ENCODE peak calls at places on chromosomes 13 and 19, in nine cellular contexts. Y is cardiac fibroblast; S is activated B cell treated with CpG ODN at 0.5 μM for 24 hours; M is ascending aorta; D is thoracic aorta; V is CD8-positive, alpha-beta T cell; Q is fibroblast of the aortic adventitia; I is endodermal cell; W is colonic mucosa. G is an unnamed sample.

GRCh38 chr13:99326012-99326411 is 18.8 kb upstream of the GPR183 start:
- DNase-seq in W (no peak), S (no peak), V (no peak), I (no peak), D (no peak), M (no peak), Q (no peak), Y (no peak), G (no peak)

GRCh38 chr19:47156861-47157454 is 26.3 kb downstream of the SAE1 start:
- DNase-seq in I (no peak), W (no peak), Y (peak; percentile 11), M (no peak), Q (no peak), S (no peak), V (peak; percentile 30), D (no peak), G (no peak)

GRCh38 chr19:47093254-47093653 is 20.3 kb downstream of the ZC3H4 start:
- DNase-seq in S (no peak), I (no peak), W (no peak), M (no peak), Q (no peak), D (no peak), Y (no peak), V (no peak), G (no peak)

GRCh38 chr19:35248310-35249145 is at the start of gene LSR:
- DNase-seq in Y (no peak), W (peak; percentile 92), Q (no peak), S (peak; percentile 69), I (peak; percentile 97), M (no peak), D (no peak), V (peak; percentile 84), G (peak; percentile 30)

GRCh38 chr13:112066624-112067004 is 335 bp upstream of the SOX1 start:
- DNase-seq in D (no peak), S (no peak), I (peak; percentile 90), Y (peak; percentile 27), V (peak; percentile 63), Q (no peak), W (peak; percentile 60), M (no peak), G (peak; percentile 38)

GRCh38 chr19:41296323-41296935 is 13.5 kb upstream of the CCDC97 start:
- DNase-seq in S (no peak), D (no peak), Q (no peak), W (no peak), Y (no peak), I (no peak), V (no peak), M (no peak), G (no peak)

GRCh38 chr13:113654591-113655357 is 3.2 kb downstream of the ATP4B start:
- DNase-seq in Q (no peak), D (no peak), V (peak; percentile 4), Y (no peak), S (no peak), I (no peak), M (no peak), W (no peak), G (peak; percentile 11)

GRCh38 chr13:95564948-95565347 is 12.4 kb downstream of the CLDN10 start:
- DNase-seq in W (no peak), D (no peak), M (no peak), S (no peak), Y (peak; percentile 82), Q (peak; percentile 91), V (no peak), I (no peak), G (no peak)

GRCh38 chr19:55340784-55341147 is 1.1 kb downstream of the KMT5C start:
- DNase-seq in M (no peak), D (no peak), Q (no peak), S (no peak), V (peak; percentile 30), W (peak; percentile 39), Y (no peak), I (no peak), G (no peak)

GRCh38 chr19:55342044-55342531 is 2.4 kb downstream of the KMT5C start:
- DNase-seq in Q (no peak), V (no peak), Y (no peak), W (no peak), M (no peak), D (no peak), I (no peak), S (no peak), G (no peak)

GRCh38 chr19:55341191-55342043 is 1.7 kb downstream of the KMT5C start:
- DNase-seq in D (no peak), V (peak; percentile 47), S (no peak), M (no peak), Y (peak; percentile 71), I (peak; percentile 94), Q (peak; percentile 47), W (peak; percentile 87), G (no peak)

GRCh38 chr19:55340144-55340783 is 588 bp downstream of the KMT5C start:
- DNase-seq in V (peak; percentile 25), D (no peak), W (peak; percentile 43), M (no peak), S (no peak), Q (no peak), I (peak; percentile 78), Y (peak; percentile 20), G (peak; percentile 53)

GRCh38 chr19:55339225-55340143 is at the start of gene KMT5C:
- DNase-seq in Q (peak; percentile 100), D (peak; percentile 100), S (peak; percentile 99), W (peak; percentile 100), M (peak; percentile 100), Y (peak; percentile 100), V (peak; percentile 100), I (peak; percentile 100), G (peak; percentile 100)
- TF ChIP-seq CTCF in Q (peak; percentile 56), D (peak; percentile 40), S (no peak), W (peak; percentile 11), M (peak; percentile 47), Y (peak; percentile 37), V (no peak), I (peak; percentile 44), G (no peak)

GRCh38 chr19:48637948-48638830 is 1.0 kb upstream of the DBP start:
- DNase-seq in D (no peak), Y (peak; percentile 99), V (peak; percentile 80), I (peak; percentile 96), S (peak; percentile 66), M (peak; percentile 53), Q (peak; percentile 98), W (peak; percentile 84), G (peak; percentile 77)

GRCh38 chr19:48637449-48637947 is 319 bp upstream of the DBP start:
- DNase-seq in S (peak; percentile 97), V (peak; percentile 99), D (peak; percentile 99), M (peak; percentile 98), Y (peak; percentile 100), Q (peak; percentile 99), I (peak; percentile 99), W (peak; percentile 99), G (peak; percentile 99)

GRCh38 chr19:48635966-48636858 is 967 bp downstream of the DBP start:
- DNase-seq in W (peak; percentile 72), D (no peak), Q (no peak), S (no peak), V (no peak), M (no peak), I (peak; percentile 62), Y (no peak), G (no peak)

GRCh38 chr19:48635263-48635965 is 1.8 kb downstream of the DBP start:
- DNase-seq in S (peak; percentile 80), V (peak; percentile 76), Q (no peak), W (peak; percentile 80), I (peak; percentile 90), Y (peak; percentile 56), M (no peak), D (no peak), G (peak; percentile 69)

GRCh38 chr19:48636859-48637448 is at the start of gene DBP:
- DNase-seq in M (no peak), D (no peak), V (peak; percentile 47), Q (no peak), W (no peak), Y (no peak), S (no peak), I (peak; percentile 83), G (no peak)
- TF ChIP-seq CTCF in M (peak; percentile 17), D (no peak), V (no peak), Q (peak; percentile 12), W (no peak), Y (peak; percentile 6), S (no peak), I (peak; percentile 43), G (no peak)

DNA sequence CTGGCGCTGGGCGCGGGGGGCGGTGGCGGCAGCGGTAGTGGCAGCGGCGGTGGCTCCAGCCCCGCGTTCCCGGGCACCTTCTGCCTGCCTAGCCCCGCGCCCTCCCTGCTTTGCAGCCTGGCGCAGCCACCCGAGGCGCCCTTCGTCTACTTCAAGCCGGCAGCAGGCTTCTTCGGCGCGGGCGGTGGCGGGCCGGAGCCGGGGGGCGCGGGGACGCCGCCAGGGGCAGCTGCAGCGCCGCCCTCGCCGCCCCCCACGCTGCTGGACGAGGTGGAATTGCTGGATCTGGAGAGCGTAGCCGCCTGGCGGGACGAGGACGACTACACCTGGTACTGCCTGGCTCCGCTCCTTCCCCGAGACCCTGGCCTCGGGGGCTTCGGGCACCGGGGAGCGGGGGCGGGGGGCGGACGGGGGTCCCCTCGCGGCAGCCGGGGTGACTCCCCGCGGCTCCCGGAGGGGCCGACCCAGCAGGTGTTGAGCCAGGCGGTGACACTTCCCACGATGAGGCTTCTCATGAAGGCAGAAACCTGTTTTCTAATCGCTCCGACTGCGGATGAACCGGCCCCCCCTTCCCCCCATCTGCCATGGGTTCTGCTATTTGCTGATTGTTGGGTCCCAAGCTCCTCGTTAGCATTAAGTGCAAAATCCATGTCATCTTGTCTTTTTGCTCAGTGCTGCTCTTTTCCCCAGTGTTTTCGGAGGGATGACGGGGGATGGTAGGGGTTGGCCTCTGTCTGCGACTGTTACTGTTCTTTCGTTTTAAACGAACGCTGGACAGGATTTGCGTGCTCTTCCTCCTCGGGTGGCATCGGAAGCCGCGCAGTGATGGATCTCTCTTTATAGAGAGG is 948 bp downstream of the SLAIN1 start:
- DNase-seq in Q (no peak), Y (peak; percentile 2), V (peak; percentile 49), W (peak; percentile 28), S (peak; percentile 47), I (peak; percentile 84), D (no peak), M (no peak), G (peak; percentile 35)
- TF ChIP-seq CTCF in Q (no peak), Y (no peak), V (no peak), W (no peak), S (no peak), I (peak; percentile 61), D (no peak), M (no peak), G (no peak)

DNA sequence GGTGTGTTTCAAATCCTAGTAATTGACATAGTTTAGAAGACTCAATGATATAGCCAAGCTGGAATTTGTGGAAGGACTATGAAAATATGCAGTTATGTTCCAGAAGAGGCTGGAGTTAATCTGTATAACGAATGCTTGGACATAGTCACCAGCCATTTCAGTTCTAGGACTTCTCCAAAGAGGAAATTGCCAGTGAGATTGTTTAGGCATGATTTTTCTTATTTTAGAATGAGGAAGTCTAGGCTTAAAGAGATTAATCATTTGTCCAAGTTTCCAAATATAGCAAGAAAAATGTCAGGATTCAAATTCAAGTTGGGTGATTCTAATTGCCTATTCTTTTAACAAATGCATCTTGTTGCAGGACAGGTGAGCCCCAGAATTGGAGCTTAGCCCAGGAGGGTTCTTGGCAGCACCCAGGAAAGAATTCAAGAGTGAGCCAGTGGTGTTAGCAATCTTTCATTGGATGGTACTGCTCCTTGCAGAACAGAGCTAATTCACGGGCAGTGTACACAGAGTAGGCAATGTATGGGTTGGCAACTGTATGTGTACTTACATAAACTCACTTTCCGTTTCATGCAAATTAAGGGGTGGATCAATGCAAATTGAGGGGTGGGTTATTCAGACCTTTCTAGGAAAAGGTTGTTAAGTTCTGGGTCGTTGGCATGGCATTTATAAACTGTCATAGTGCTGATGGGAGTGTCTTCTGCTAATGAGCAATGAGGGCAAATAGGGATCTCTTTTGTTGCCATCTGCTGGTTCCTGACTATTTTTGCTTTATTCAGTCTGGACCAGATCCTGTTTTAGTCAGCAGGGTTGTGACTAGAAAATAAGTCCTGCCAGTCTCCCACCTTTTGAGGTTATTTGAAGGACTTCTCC is 763.2 kb upstream of the SLITRK1 start:
- DNase-seq in Q (peak; percentile 92), Y (peak; percentile 38), D (no peak), V (no peak), S (no peak), M (no peak), W (no peak), I (no peak), G (no peak)
- TF ChIP-seq CTCF in Q (no peak), Y (no peak), D (no peak), V (no peak), S (no peak), M (no peak), W (no peak), I (no peak), G (no peak)